ENCODE peak calls at places on chromosomes 2 and 18, in eight cellular contexts. Z, F, S, O, L, T, P and N are unnamed samples.

GRCh38 chr2:24986397-24986796 is 14.6 kb upstream of the DNAJC27 start:
- DNase-seq in O (no peak), F (no peak), L (no peak), P (no peak), S (peak), T (peak), Z (no peak), N (no peak)

GRCh38 chr2:235614176-235614860 is 120.5 kb downstream of the AGAP1 start:
- DNase-seq in L (no peak), P (no peak), O (no peak), S (no peak), F (no peak), T (no peak), Z (no peak), N (no peak)

GRCh38 chr2:1855150-1855549 is 110.8 kb upstream of the PXDN start:
- DNase-seq in O (no peak), P (no peak), Z (no peak), L (no peak), S (no peak), F (no peak), T (no peak), N (no peak)

GRCh38 chr2:158518083-158518482 is 61.3 kb downstream of the PKP4 start:
- DNase-seq in P (no peak), S (peak), L (no peak), O (no peak), T (no peak), F (no peak), Z (no peak), N (no peak)

GRCh38 chr2:230738924-230739323 is 26.3 kb downstream of the CAB39 start:
- DNase-seq in T (no peak), S (no peak), P (no peak), L (no peak), Z (no peak), O (no peak), F (no peak), N (no peak)

GRCh38 chr2:102073168-102073724 is 69.3 kb upstream of the IL1R1 start:
- DNase-seq in T (no peak), F (no peak), P (no peak), Z (no peak), L (no peak), O (no peak), S (no peak), N (no peak)

GRCh38 chr2:196168181-196168580 is 3.2 kb downstream of the STK17B start:
- DNase-seq in Z (no peak), P (no peak), S (peak), O (no peak), F (peak), T (no peak), L (no peak), N (no peak)

GRCh38 chr2:38438536-38439225 is 61.6 kb upstream of the ATL2 start:
- DNase-seq in T (no peak), F (no peak), O (no peak), P (no peak), Z (no peak), L (no peak), S (no peak), N (no peak)

GRCh38 chr18:32010124-32010745 is 8.4 kb upstream of the RNF125 start:
- DNase-seq in S (no peak), Z (no peak), O (no peak), P (no peak), F (no peak), T (no peak), L (no peak), N (no peak)

GRCh38 chr18:48609820-48610815 is 71.3 kb downstream of the CTIF start:
- DNase-seq in P (no peak), L (no peak), Z (no peak), O (no peak), S (no peak), F (no peak), T (no peak), N (no peak)

GRCh38 chr18:73669299-73669698 is 478.3 kb downstream of the FBXO15 start:
- DNase-seq in F (no peak), L (no peak), P (no peak), S (peak), O (no peak), Z (no peak), T (no peak), N (no peak)

GRCh38 chr2:73892631-73893329 is at the start of gene ACTG2:
- DNase-seq in L (peak), F (no peak), T (no peak), O (no peak), S (peak), Z (no peak), P (no peak), N (no peak)

GRCh38 chr2:237671466-237672173 is 44.2 kb downstream of the LRRFIP1 start:
- DNase-seq in Z (no peak), P (no peak), S (no peak), F (no peak), O (peak), L (no peak), T (no peak), N (no peak)

GRCh38 chr2:237673130-237673921 is 45.9 kb downstream of the LRRFIP1 start:
- DNase-seq in Z (peak), P (no peak), O (peak), T (peak), F (peak), S (peak), L (no peak), N (peak)

GRCh38 chr2:237675326-237675725 is 47.9 kb downstream of the LRRFIP1 start:
- DNase-seq in T (no peak), F (peak), P (no peak), S (no peak), Z (no peak), L (no peak), O (no peak), N (no peak)

GRCh38 chr2:237672731-237673129 is 45.3 kb downstream of the LRRFIP1 start:
- DNase-seq in S (no peak), Z (no peak), L (no peak), O (no peak), P (no peak), F (no peak), T (no peak), N (no peak)

GRCh38 chr2:237674731-237675276 is 47.4 kb downstream of the LRRFIP1 start:
- DNase-seq in T (peak), O (peak), F (peak), P (peak), Z (peak), L (peak), S (peak), N (peak)
- TF ChIP-seq CTCF in T (peak), O (no peak), F (no peak), P (no peak), Z (no peak), L (no peak), S (no peak), N (peak)

GRCh38 chr18:25133879-25134278 is 218.1 kb downstream of the ZNF521 start:
- DNase-seq in P (no peak), T (no peak), Z (no peak), O (no peak), S (no peak), F (no peak), L (no peak), N (no peak)

GRCh38 chr18:25134858-25135257 is 217.1 kb downstream of the ZNF521 start:
- DNase-seq in O (no peak), F (no peak), S (no peak), L (no peak), Z (no peak), P (no peak), T (no peak), N (no peak)

GRCh38 chr18:25140144-25140961 is 211.6 kb downstream of the ZNF521 start:
- DNase-seq in Z (no peak), L (no peak), F (no peak), S (no peak), O (no peak), P (no peak), T (no peak), N (no peak)

GRCh38 chr18:25136416-25137132 is 215.4 kb downstream of the ZNF521 start:
- DNase-seq in L (no peak), P (peak), T (peak), S (no peak), Z (no peak), O (no peak), F (peak), N (no peak)

DNA sequence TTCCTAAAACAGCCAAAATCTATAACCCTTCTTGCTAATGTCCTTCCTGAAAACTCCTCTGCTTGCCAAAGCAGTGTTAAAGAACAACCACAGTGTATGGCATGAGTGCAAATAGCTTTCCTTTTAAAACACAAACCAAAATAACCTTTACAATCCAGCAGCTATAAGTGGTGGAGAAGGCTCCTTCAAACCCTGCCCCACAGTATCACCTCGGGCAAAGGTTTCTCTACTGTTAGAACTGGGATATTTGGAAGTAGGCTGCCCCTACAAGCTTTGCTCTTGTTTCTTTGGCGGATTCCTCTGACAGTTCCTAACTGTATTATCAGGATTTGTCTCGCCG is 214.9 kb downstream of the ZNF521 start:
- DNase-seq in S (no peak), T (no peak), O (no peak), L (no peak), Z (no peak), F (no peak), P (no peak), N (no peak)
- H3K27ac ChIP-seq in S (no peak), T (peak), O (no peak), L (peak), Z (no peak), F (no peak), P (peak), N (no peak)

DNA sequence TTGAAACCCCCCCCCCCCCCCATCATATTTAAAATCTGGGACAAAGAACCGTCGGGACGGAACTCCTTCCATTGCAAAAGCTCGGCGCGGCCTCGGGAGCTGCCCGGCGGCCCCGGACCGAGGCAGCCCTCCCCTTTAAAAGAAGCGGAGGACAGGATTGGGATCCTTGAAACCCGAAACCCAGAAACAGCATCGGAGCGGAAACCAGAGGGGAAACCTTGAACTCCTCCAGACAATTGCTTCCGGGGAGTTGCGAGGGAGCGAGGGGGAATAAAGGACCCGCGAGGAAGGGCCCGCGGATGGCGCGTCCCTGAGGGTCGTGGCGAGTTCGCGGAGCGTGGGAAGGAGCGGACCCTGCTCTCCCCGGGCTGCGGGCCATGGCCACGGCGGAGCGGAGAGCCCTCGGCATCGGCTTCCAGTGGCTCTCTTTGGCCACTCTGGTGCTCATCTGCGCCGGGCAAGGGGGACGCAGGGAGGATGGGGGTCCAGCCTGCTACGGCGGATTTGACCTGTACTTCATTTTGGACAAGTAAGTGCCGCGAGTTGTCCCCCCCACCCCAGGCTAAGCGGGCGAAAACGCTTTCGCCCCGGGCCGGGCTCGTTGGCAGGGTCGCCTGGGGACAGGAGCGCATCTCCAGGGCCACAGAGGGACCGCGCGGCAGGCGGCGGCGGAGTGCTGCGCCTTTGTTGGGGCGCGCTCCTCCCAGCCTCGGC is at the start of gene ANTXR1:
- DNase-seq in L (peak), S (peak), T (peak), P (peak), Z (peak), O (peak), F (peak), N (peak)
- TF ChIP-seq CTCF in L (peak), S (no peak), T (no peak), P (no peak), Z (peak), O (no peak), F (no peak), N (no peak)

DNA sequence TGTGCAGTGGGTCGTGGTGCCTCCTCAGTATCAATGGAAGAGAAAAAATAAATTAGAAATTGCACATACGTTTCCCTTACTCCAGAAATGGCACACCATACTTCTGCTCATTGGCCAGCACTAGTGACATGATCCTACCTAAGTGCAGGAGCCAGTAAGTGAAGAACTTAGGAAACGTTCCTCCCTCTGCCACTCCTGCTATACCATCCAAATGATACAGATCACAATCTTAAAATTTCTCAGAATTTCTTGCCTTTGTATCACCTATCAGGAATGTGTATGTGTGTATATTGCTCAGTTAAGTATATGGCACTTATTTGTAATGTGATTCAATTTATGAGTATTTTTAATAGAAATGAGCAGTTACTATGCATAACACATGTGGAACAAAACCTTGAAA is 237.0 kb upstream of the UBE2E3 start:
- DNase-seq in P (no peak), L (no peak), T (no peak), S (no peak), O (no peak), F (no peak), Z (no peak), N (no peak)
- H3K27ac ChIP-seq in P (no peak), L (no peak), T (no peak), S (no peak), O (no peak), F (no peak), Z (no peak), N (no peak)

DNA sequence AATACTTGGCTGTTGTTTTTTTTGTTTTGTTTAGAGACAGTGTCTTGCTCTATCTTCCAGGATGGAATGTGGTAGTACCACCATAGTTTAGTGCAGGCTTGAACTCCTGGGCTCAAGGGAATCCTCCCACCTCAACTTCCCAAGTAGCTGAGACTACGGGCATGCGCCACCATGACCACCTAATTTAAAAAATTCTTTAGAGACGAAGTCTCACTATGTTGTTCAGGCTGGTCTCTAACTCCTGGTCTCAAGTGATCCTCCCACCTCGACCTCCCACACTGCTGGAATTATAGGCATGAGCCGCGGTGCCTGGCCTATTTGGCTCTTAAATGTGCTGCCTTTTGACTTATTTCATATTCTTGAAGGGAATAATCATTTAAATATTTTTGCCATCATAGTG is 60.1 kb downstream of the PTPN4 start:
- DNase-seq in L (no peak), P (no peak), O (no peak), Z (no peak), F (no peak), T (no peak), S (no peak), N (no peak)
- TF ChIP-seq CTCF in L (no peak), P (no peak), O (no peak), Z (no peak), F (no peak), T (no peak), S (no peak), N (no peak)

DNA sequence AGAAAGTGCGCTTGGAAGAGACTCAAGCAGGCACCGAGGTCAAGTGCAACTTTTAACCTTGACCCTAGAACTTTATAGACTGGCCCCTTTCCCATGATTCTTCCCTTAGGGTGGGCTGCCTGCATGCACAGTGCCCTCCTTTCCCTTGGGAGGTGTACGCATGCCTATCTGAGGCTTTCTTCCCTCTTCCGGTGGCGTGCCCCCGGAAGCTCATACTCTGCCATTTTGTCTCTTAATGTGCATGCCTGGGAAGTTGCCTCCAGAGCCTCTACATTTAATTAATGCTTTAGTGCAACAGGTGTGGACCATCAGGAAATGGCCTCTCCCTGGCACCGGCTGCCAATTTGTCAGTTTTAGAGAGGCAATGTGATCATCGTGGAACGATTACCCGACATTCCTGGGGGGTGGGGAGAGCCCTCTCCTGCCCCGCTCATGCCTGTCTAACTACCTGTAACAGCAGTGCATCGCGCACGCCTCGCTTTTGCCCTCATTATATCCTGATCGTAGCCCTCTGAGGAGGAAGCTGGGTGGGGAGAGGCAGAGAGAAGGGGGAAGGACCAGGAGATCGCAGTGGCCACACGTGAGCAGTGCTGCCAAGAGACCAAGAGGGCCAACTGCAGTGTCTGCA is 194.8 kb downstream of the TFCP2L1 start:
- DNase-seq in T (no peak), Z (no peak), O (no peak), F (no peak), L (no peak), S (no peak), P (no peak), N (no peak)
- H3K27ac ChIP-seq in T (no peak), Z (no peak), O (no peak), F (no peak), L (no peak), S (no peak), P (no peak), N (no peak)

GRCh38 chr2:175686002-175686401 is 316.1 kb downstream of the LNPK start:
- DNase-seq in S (no peak), O (no peak), P (no peak), F (no peak), L (no peak), Z (no peak), T (no peak), N (no peak)

GRCh38 chr2:175687465-175687864 is 314.6 kb downstream of the LNPK start:
- DNase-seq in Z (no peak), L (no peak), T (no peak), P (no peak), O (no peak), F (no peak), S (no peak), N (no peak)

GRCh38 chr2:175688241-175688640 is 313.8 kb downstream of the LNPK start:
- DNase-seq in F (no peak), Z (no peak), P (no peak), S (no peak), L (no peak), T (no peak), O (no peak), N (no peak)

GRCh38 chr2:175684466-175684865 is 317.6 kb downstream of the LNPK start:
- DNase-seq in O (no peak), L (no peak), F (no peak), Z (no peak), S (no peak), T (no peak), P (no peak), N (no peak)

DNA sequence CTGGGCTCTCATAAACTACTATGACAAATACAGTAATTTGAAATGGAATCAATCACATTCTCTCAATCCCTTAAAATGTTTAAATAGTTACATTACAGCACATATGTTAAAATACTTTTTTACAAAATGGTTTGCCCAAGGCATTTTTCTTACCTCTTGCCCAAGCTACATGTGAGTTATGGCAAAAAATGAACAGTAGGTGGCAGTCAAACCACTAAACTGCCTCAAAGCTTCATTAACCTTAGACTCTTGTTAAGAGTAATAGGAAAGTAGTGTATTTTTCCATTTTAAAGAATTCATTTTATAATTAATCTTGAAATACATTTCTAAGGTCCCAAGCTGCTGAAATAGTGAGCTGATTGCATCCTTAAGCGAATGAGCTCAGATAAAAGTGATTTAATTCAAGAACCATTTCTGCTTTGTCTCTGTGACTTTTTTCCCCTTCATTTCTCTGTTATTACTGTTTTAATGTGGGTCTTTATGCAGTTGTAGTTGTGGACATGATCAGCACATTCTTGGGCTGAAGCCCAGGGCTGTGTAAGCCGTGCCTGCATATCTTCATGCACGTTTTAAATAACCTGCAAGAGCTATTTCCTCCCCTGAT is 311.9 kb downstream of the LNPK start:
- DNase-seq in F (peak), P (no peak), T (peak), Z (no peak), S (peak), O (no peak), L (no peak), N (no peak)
- TF ChIP-seq CTCF in F (peak), P (peak), T (peak), Z (peak), S (peak), O (peak), L (peak), N (peak)